ENCODE peak calls at places on chromosomes 16 and 17, in ten cellular contexts. J is esophagus muscularis mucosa, M is GM12878, G is A549, A is stomach, S is lower lobe of right lung, P is HCT116, B is body of pancreas, D is PC-3, E is endodermal cell. Q is an unnamed sample.

GRCh38 chr16:68488559-68488958 is 40.3 kb upstream of the SMPD3 start:
- DNase-seq in J (no peak), M (no peak), G (no peak), A (no peak), S (no peak), P (no peak), B (no peak), D (no peak), E (no peak), Q (no peak)

GRCh38 chr17:64447526-64447925 is 1.4 kb upstream of the MILR1 start:
- DNase-seq in J (no peak), M (no peak), G (no peak), A (no peak), S (no peak), P (no peak), B (no peak), D (no peak), E (no peak), Q (no peak)

GRCh38 chr17:78745407-78746088 is 36.5 kb downstream of the CYTH1 start:
- DNase-seq in J (no peak), M (no peak), G (peak; percentile 55), A (no peak), S (no peak), P (no peak), B (peak; percentile 51), D (peak; percentile 65), E (peak; percentile 71), Q (no peak)

GRCh38 chr16:69286941-69287713 is 24.0 kb upstream of the VPS4A start:
- DNase-seq in J (no peak), M (peak; percentile 5), G (peak; percentile 70), A (no peak), S (peak; percentile 76), P (peak; percentile 31), B (peak; percentile 42), D (peak; percentile 65), E (no peak), Q (peak; percentile 20)

GRCh38 chr17:27810902-27811557 is 10.7 kb upstream of the NOS2 start:
- DNase-seq in J (no peak), M (no peak), G (peak; percentile 17), A (no peak), S (no peak), P (no peak), B (no peak), D (peak; percentile 46), E (no peak), Q (no peak)

GRCh38 chr17:56785396-56785795 is 48.3 kb downstream of the C17orf67 start:
- DNase-seq in J (no peak), M (no peak), G (no peak), A (no peak), S (no peak), P (no peak), B (no peak), D (peak; percentile 97), E (peak; percentile 26), Q (peak; percentile 25)

GRCh38 chr17:7328840-7329359 is at the start of gene NEURL4:
- DNase-seq in J (no peak), M (no peak), G (peak; percentile 44), A (no peak), S (peak; percentile 64), P (no peak), B (no peak), D (peak; percentile 2), E (no peak), Q (peak; percentile 34)

GRCh38 chr16:48284772-48285409 is 37.6 kb upstream of the ABCC11 start:
- DNase-seq in J (no peak), M (peak; percentile 25), G (no peak), A (no peak), S (no peak), P (no peak), B (no peak), D (no peak), E (no peak), Q (no peak)

GRCh38 chr17:4142107-4142900 is 526 bp downstream of the ZZEF1 start:
- DNase-seq in J (no peak), M (no peak), G (peak; percentile 14), A (peak; percentile 32), S (peak; percentile 65), P (no peak), B (peak; percentile 41), D (no peak), E (peak; percentile 82), Q (peak; percentile 37)

GRCh38 chr17:45019177-45019711 is 32.2 kb downstream of the DCAKD start:
- DNase-seq in J (no peak), M (no peak), G (peak; percentile 45), A (peak; percentile 61), S (peak; percentile 52), P (no peak), B (peak; percentile 56), D (peak; percentile 75), E (peak; percentile 74), Q (peak; percentile 59)

GRCh38 chr17:44004761-44005526 is 522 bp downstream of the NAGS start:
- DNase-seq in J (no peak), M (no peak), G (no peak), A (peak; percentile 36), S (peak; percentile 61), P (no peak), B (peak; percentile 32), D (peak; percentile 57), E (peak; percentile 87), Q (no peak)

GRCh38 chr17:44005865-44006580 is 1.6 kb downstream of the NAGS start:
- DNase-seq in J (no peak), M (no peak), G (peak; percentile 32), A (peak; percentile 59), S (peak; percentile 75), P (no peak), B (peak; percentile 51), D (peak; percentile 82), E (peak; percentile 95), Q (peak; percentile 16)

GRCh38 chr17:44005527-44005864 is 1.1 kb downstream of the NAGS start:
- DNase-seq in J (no peak), M (no peak), G (no peak), A (no peak), S (no peak), P (no peak), B (no peak), D (no peak), E (no peak), Q (no peak)

GRCh38 chr17:44002141-44002848 is 2.1 kb upstream of the NAGS start:
- DNase-seq in J (no peak), M (no peak), G (peak; percentile 36), A (no peak), S (no peak), P (no peak), B (no peak), D (peak; percentile 89), E (no peak), Q (peak; percentile 29)

GRCh38 chr17:44004077-44004760 is at the start of gene NAGS:
- DNase-seq in J (no peak), M (no peak), G (no peak), A (no peak), S (peak; percentile 67), P (no peak), B (no peak), D (peak; percentile 41), E (peak; percentile 89), Q (peak; percentile 22)
- H3K27ac ChIP-seq in J (peak within 1 kb of the TSS; percentile 69), M (no peak within 1 kb of the TSS), G (no peak within 1 kb of the TSS), A (no peak within 1 kb of the TSS), S (peak within 1 kb of the TSS; percentile 59), P (peak within 1 kb of the TSS; percentile 83), B (no peak within 1 kb of the TSS), D (peak within 1 kb of the TSS; percentile 66), E (no peak within 1 kb of the TSS), Q (peak within 1 kb of the TSS; percentile 90)

DNA sequence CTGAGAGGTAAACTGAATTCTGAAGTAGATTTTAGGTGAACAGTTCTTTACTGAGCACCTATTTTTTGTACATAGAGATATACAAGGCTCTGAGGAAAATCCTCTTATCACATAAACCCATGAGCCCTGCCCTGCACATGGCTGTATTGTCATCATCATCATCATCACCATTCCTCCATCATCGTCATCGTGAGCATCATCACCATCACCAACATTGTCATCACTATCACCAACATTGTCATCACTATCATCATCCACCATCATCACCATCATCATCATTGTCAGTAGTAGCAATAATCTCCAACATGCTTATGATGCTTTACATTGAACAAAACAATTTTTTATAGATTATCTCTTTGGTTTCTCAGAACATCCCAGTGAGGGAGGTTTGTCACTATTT is 20.7 kb downstream of the ASIC2 start:
- DNase-seq in J (no peak), M (no peak), G (no peak), A (no peak), S (no peak), P (no peak), B (no peak), D (no peak), E (no peak), Q (no peak)
- TF ChIP-seq CTCF in J (no peak), M (no peak), G (no peak), A (no peak), S (no peak), P (no peak), B (no peak), D (no peak), E (no peak), Q (no peak)

GRCh38 chr16:84532855-84533486 is 28.5 kb upstream of the MEAK7 start:
- DNase-seq in J (no peak), M (no peak), G (no peak), A (no peak), S (peak; percentile 3), P (no peak), B (no peak), D (no peak), E (no peak), Q (no peak)
- H3K27ac ChIP-seq in J (peak overlapping the region; percentile 86), M (no peak overlapping the region), G (peak overlapping the region; percentile 39), A (peak overlapping the region; percentile 44), S (peak overlapping the region; percentile 79), P (no peak overlapping the region), B (no peak overlapping the region), D (no peak overlapping the region), E (peak overlapping the region; percentile 83), Q (peak overlapping the region; percentile 73)

GRCh38 chr17:58535431-58535830 is 21.0 kb upstream of the MTMR4 start:
- DNase-seq in J (no peak), M (no peak), G (peak; percentile 45), A (no peak), S (no peak), P (peak; percentile 56), B (no peak), D (peak; percentile 70), E (no peak), Q (peak; percentile 36)

GRCh38 chr17:58534901-58535421 is 20.5 kb upstream of the MTMR4 start:
- DNase-seq in J (no peak), M (no peak), G (peak; percentile 59), A (no peak), S (no peak), P (peak; percentile 24), B (no peak), D (peak; percentile 53), E (no peak), Q (peak; percentile 81)

GRCh38 chr17:58532555-58532951 is 18.1 kb upstream of the MTMR4 start:
- DNase-seq in J (no peak), M (no peak), G (no peak), A (no peak), S (no peak), P (no peak), B (no peak), D (no peak), E (no peak), Q (no peak)

GRCh38 chr17:58533616-58534188 is 19.3 kb upstream of the MTMR4 start:
- DNase-seq in J (no peak), M (no peak), G (no peak), A (no peak), S (no peak), P (no peak), B (no peak), D (no peak), E (no peak), Q (no peak)

DNA sequence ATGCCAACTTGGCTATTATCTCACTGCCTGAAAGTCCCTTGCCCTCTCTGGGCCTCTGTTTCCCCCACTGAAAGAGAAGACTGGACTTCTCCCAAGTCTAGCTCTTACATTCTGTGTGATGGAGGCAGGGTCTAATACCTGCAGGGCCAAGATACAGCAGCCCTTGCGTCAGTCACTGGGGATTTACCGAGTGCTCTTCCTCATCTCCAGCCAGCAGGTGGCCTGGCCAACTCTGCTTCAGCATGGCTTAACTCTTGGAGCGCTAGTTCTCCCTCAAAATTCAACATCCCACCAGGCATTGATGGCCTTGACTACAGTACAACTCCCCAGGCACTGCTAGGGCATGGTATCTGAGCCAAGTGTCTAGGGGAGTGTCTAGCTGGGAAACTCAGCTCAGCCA is 19.9 kb upstream of the MTMR4 start:
- DNase-seq in J (no peak), M (no peak), G (no peak), A (no peak), S (no peak), P (no peak), B (no peak), D (no peak), E (no peak), Q (no peak)
- TF ChIP-seq CTCF in J (no peak), M (no peak), G (no peak), A (no peak), S (no peak), P (no peak), B (no peak), D (peak; percentile 27), E (peak; percentile 61), Q (no peak)

Q was measured in RWPE1.